ENCODE peak calls at places on chromosomes 12 and 14, in four cellular contexts. M is small intestine, T is ovary, B is transverse colon. R is an unnamed sample.

GRCh38 chr12:104609083-104609844 is 152.5 kb downstream of the CHST11 start:
- DNase-seq in M (peak; percentile 62), T (no peak), B (no peak), R (no peak)

GRCh38 chr12:121992059-121992879 is 29.4 kb upstream of the BCL7A start:
- DNase-seq in M (no peak), T (no peak), B (no peak), R (no peak)

GRCh38 chr14:70809238-70810214 is at the start of gene MAP3K9:
- DNase-seq in M (peak; percentile 98), T (peak; percentile 87), B (peak; percentile 97), R (peak; percentile 98)

GRCh38 chr12:43370299-43370698 is 181.7 kb downstream of the ADAMTS20 start:
- DNase-seq in M (no peak), T (no peak), B (no peak), R (no peak)

GRCh38 chr12:66409195-66409871 is 107.0 kb downstream of the HELB start:
- DNase-seq in M (peak; percentile 28), T (no peak), B (no peak), R (no peak)

GRCh38 chr14:76958020-76958965 is 70.2 kb downstream of the IRF2BPL start:
- DNase-seq in M (no peak), T (no peak), B (no peak), R (no peak)

GRCh38 chr12:69161835-69162234 is 77.5 kb upstream of the CPSF6 start:
- DNase-seq in M (no peak), T (no peak), B (no peak), R (no peak)

GRCh38 chr12:89346741-89347324 is 5.5 kb downstream of the DUSP6 start:
- DNase-seq in M (peak; percentile 32), T (no peak), B (no peak), R (peak; percentile 42)

GRCh38 chr12:24860546-24860945 is 88.4 kb downstream of the BCAT1 start:
- DNase-seq in M (no peak), T (no peak), B (no peak), R (no peak)

GRCh38 chr12:132057691-132058090 is 86.4 kb downstream of the DDX51 start:
- DNase-seq in M (no peak), T (no peak), B (no peak), R (no peak)
- H3K4me1 ChIP-seq in M (no peaks in the 10 kb centered on the region), T (no peaks in the 10 kb centered on the region), B (no peaks in the 10 kb centered on the region), R (no peaks in the 10 kb centered on the region)

DNA sequence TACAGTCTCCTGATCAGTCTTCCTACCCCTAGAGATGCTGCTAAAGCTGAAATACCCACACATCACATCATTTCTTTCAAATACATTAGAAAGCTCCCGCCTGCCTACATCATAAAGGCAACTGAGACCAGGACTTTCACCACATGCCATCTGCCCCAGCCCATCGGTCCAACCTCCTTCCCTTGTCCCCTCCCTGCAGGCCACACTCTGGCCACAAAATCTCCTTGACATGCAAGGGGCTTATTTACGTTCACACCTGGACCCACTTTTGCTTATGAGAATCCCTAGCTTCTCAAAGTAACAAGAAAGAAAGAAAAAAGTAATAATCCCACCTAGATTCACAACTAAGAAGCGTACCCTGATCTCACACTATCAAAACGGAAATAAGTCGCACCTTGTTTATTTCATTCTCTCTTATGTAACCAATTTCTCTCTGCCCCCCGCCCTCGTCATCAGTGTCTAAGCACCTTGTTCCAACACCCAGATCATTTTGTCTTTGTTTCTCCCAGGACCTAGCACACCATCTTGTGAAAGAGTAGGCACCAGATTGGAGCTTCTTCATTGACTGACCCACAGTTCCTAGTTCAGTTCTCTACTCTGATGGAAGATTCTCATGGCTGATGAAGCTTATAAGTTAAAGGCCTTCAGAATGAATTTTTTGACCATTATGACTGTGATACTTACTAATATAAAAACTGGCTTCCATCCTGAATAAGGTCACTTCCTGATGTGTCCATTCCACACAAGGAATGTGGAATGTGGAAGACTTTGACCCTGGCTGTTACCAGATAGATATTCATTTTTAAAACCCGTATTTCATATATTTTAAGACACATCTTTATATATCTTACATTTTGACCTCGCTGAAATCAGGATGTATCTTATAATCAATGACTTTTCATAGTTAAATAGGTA is 7.7 kb downstream of the WSB2 start:
- DNase-seq in M (peak; percentile 47), T (no peak), B (no peak), R (no peak)
- H3K4me1 ChIP-seq in M (peaks cover 22% of the 10 kb centered on the region), T (peaks cover 21% of the 10 kb centered on the region), B (peaks cover 41% of the 10 kb centered on the region), R (peaks cover 59% of the 10 kb centered on the region)

GRCh38 chr12:106954462-106955376 is 988 bp upstream of the TMEM263 start:
- DNase-seq in M (peak; percentile 30), T (peak; percentile 73), B (peak; percentile 24), R (peak; percentile 51)
- H3K4me1 ChIP-seq in M (no peaks in the 10 kb centered on the region), T (peaks cover 2% of the 10 kb centered on the region), B (peaks cover 29% of the 10 kb centered on the region), R (peaks cover 36% of the 10 kb centered on the region)

GRCh38 chr12:49060237-49061156 is at the start of gene KMT2D:
- DNase-seq in M (peak; percentile 91), T (peak; percentile 93), B (peak; percentile 91), R (peak; percentile 92)

GRCh38 chr12:49059063-49059384 is 1.6 kb downstream of the KMT2D start:
- DNase-seq in M (no peak), T (no peak), B (no peak), R (no peak)

GRCh38 chr12:49058366-49059062 is 2.1 kb downstream of the KMT2D start:
- DNase-seq in M (no peak), T (no peak), B (no peak), R (no peak)

GRCh38 chr12:49061157-49061650 is 610 bp upstream of the KMT2D start:
- DNase-seq in M (no peak), T (no peak), B (no peak), R (no peak)

GRCh38 chr12:49059385-49060232 is 985 bp downstream of the KMT2D start:
- DNase-seq in M (peak; percentile 38), T (peak; percentile 60), B (peak; percentile 26), R (peak; percentile 33)
- H3K4me1 ChIP-seq in M (peaks cover 17% of the 10 kb centered on the region), T (peaks cover 21% of the 10 kb centered on the region), B (peaks cover 44% of the 10 kb centered on the region), R (peaks cover 48% of the 10 kb centered on the region)

GRCh38 chr12:77060136-77060882 is 5.1 kb downstream of the E2F7 start:
- DNase-seq in M (no peak), T (no peak), B (no peak), R (no peak)
- H3K4me1 ChIP-seq in M (no peaks in the 10 kb centered on the region), T (no peaks in the 10 kb centered on the region), B (peaks cover 7% of the 10 kb centered on the region), R (peaks cover 7% of the 10 kb centered on the region)